ENCODE peak calls at places on chromosomes 5 and 9, in four cellular contexts. S is H1, T is K562, G is HepG2. D is an unnamed sample.

GRCh38 chr5:102765350-102765749 is 10.2 kb downstream of the PAM start:
- DNase-seq in S (no peak), T (no peak), G (no peak), D (no peak)

GRCh38 chr5:16437974-16438373 is 27.6 kb downstream of the ZNF622 start:
- DNase-seq in S (no peak), T (peak), G (no peak), D (no peak)

GRCh38 chr9:5586391-5586802 is 42.5 kb upstream of the RIC1 start:
- DNase-seq in S (no peak), T (no peak), G (no peak), D (peak)

GRCh38 chr5:168353216-168353957 is 61.9 kb downstream of the WWC1 start:
- DNase-seq in S (no peak), T (no peak), G (no peak), D (peak)

GRCh38 chr9:36008774-36009300 is 27.9 kb upstream of the RECK start:
- DNase-seq in S (peak), T (peak), G (peak), D (peak)

GRCh38 chr5:173479711-173480110 is 136.7 kb downstream of the BOD1 start:
- DNase-seq in S (no peak), T (no peak), G (no peak), D (peak)

GRCh38 chr5:150540042-150540441 is 32.1 kb downstream of the NDST1 start:
- DNase-seq in S (no peak), T (no peak), G (no peak), D (no peak)

GRCh38 chr9:1032181-1032580 is 18.0 kb upstream of the DMRT2 start:
- DNase-seq in S (no peak), T (no peak), G (no peak), D (no peak)

GRCh38 chr9:87516222-87516930 is 18.7 kb downstream of the DAPK1 start:
- DNase-seq in S (no peak), T (peak), G (peak), D (no peak)

GRCh38 chr5:132058646-132059042 is 1.8 kb upstream of the IL3 start:
- DNase-seq in S (peak), T (no peak), G (no peak), D (no peak)

GRCh38 chr5:1067141-1068121 is 44.4 kb downstream of the SLC12A7 start:
- DNase-seq in S (no peak), T (peak), G (no peak), D (no peak)

GRCh38 chr5:149260761-149261160 is 10.9 kb upstream of the AFAP1L1 start:
- DNase-seq in S (no peak), T (no peak), G (no peak), D (no peak)

GRCh38 chr5:140555747-140556312 is 1.4 kb downstream of the SRA1 start:
- DNase-seq in S (no peak), T (no peak), G (no peak), D (no peak)

GRCh38 chr5:373710-374602 is 52.4 kb downstream of the AHRR start:
- DNase-seq in S (peak), T (no peak), G (no peak), D (peak)

GRCh38 chr9:93198117-93198838 is 14.3 kb downstream of the WNK2 start:
- DNase-seq in S (no peak), T (no peak), G (no peak), D (no peak)

GRCh38 chr9:7293091-7293490 is 506.5 kb downstream of the DMAC1 start:
- DNase-seq in S (no peak), T (no peak), G (no peak), D (no peak)

GRCh38 chr9:312596-313320 is 98.1 kb downstream of the DOCK8 start:
- DNase-seq in S (no peak), T (no peak), G (no peak), D (no peak)

GRCh38 chr5:178312900-178313299 is 80.3 kb upstream of the PHYKPL start:
- DNase-seq in S (no peak), T (no peak), G (no peak), D (no peak)

GRCh38 chr9:100474082-100474949 is 1.4 kb downstream of the TMEFF1 start:
- DNase-seq in S (peak), T (no peak), G (no peak), D (no peak)

GRCh38 chr9:16824545-16825041 is 45.9 kb downstream of the BNC2 start:
- DNase-seq in S (no peak), T (no peak), G (no peak), D (peak)

GRCh38 chr5:115100556-115100955 is 69.2 kb downstream of the TRIM36 start:
- DNase-seq in S (no peak), T (no peak), G (no peak), D (no peak)

GRCh38 chr9:134326754-134327526 is 685 bp downstream of the RXRA start:
- DNase-seq in S (no peak), T (peak), G (no peak), D (peak)

DNA sequence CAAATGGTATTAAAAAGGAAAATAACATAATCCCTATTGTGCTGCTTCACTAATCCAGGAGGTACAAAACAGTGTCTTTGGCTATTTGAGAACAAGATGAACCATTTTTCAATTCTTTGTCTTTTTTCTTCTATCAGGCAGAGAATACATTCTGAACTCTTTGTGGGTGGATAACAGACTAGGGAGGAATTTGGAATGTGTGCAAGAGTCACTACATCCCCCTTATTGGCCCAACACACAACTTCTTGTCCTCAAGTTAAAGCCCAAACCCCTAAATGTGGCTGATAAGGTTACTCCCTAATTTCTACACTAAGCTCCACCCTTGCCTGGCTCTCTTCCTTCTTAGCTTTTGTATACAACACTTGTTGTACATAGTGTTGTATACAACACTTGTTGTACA is 342.7 kb upstream of the RFX3 start:
- DNase-seq in S (no peak), T (no peak), G (no peak), D (no peak)
- H2AFZ ChIP-seq in S (no peak), T (no peak), G (no peak), D (no peak)

DNA sequence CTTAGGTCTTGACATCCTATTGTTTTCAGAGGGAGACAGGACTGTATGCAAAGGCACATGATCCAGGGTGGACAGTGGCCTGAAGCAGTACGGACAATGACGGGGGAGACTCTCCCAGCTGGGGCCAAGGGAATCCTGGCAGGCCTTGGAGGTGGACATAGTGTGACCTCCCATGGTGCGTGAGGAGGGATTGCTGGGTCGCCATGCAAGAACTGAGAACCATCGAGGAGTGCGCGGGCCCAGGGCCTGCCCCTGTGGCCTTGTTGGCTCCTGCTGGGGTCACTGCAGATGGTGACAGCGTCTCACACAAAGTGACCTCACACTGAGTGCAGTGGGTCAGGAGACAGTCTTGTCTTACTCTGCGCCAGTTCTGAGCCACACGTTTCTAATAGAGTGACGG is 192.4 kb downstream of the GADD45G start:
- DNase-seq in S (no peak), T (no peak), G (no peak), D (no peak)
- TF ChIP-seq MAFK in S (no peak), T (no peak), G (no peak), D (no peak)

GRCh38 chr5:68220260-68220659 is 4.7 kb downstream of the PIK3R1 start:
- DNase-seq in S (no peak), T (no peak), G (no peak), D (no peak)
- H3K9ac ChIP-seq in S (no peak), T (no peak), G (no peak), D (no peak)

GRCh38 chr5:133610489-133611356 is 1.6 kb downstream of the FSTL4 start:
- DNase-seq in S (peak), T (peak), G (peak), D (no peak)
- H2AFZ ChIP-seq in S (peak), T (no peak), G (no peak), D (no peak)

GRCh38 chr5:113508756-113509155 is 4.7 kb upstream of the YTHDC2 start:
- DNase-seq in S (no peak), T (no peak), G (no peak), D (no peak)
- TF ChIP-seq MAFK in S (no peak), T (no peak), G (no peak), D (no peak)

GRCh38 chr9:96026655-96027213 is 151.2 kb downstream of the ERCC6L2 start:
- DNase-seq in S (no peak), T (no peak), G (no peak), D (no peak)
- H3K9ac ChIP-seq in S (no peak), T (no peak), G (no peak), D (no peak)

GRCh38 chr5:81081461-81081835 is 121.3 kb downstream of the RASGRF2 start:
- DNase-seq in S (no peak), T (no peak), G (no peak), D (no peak)
- H2AFZ ChIP-seq in S (no peak), T (no peak), G (no peak), D (no peak)

GRCh38 chr9:71928376-71928775 is 16.9 kb downstream of the C9orf85 start:
- DNase-seq in S (no peak), T (no peak), G (no peak), D (peak)
- TF ChIP-seq MAFK in S (no peak), T (no peak), G (no peak), D (no peak)

GRCh38 chr5:147234098-147234824 is 565 bp upstream of the STK32A start:
- DNase-seq in S (no peak), T (no peak), G (no peak), D (no peak)

GRCh38 chr5:147240266-147240985 is 5.6 kb downstream of the STK32A start:
- DNase-seq in S (no peak), T (no peak), G (no peak), D (no peak)

GRCh38 chr5:147234825-147235635 is at the start of gene STK32A:
- DNase-seq in S (peak), T (no peak), G (no peak), D (no peak)
- H3K9ac ChIP-seq in S (peak), T (no peak), G (no peak), D (no peak)

D was measured in IMR-90.